ENCODE peak calls at places on chromosomes 7 and 10, in six cellular contexts. N, J, F, X, Z and H are unnamed samples.

GRCh38 chr7:23539494-23539907 is 7.7 kb upstream of the TRA2A start:
- DNase-seq in N (no peak), J (no peak), F (no peak), X (peak; percentile 61), Z (no peak), H (no peak)

GRCh38 chr7:36526720-36527548 is 137.3 kb downstream of the ANLN start:
- DNase-seq in N (peak; percentile 61), J (peak; percentile 51), F (peak; percentile 7), X (no peak), Z (no peak), H (peak; percentile 95)

GRCh38 chr7:86790383-86790782 is 146.7 kb downstream of the GRM3 start:
- DNase-seq in N (no peak), J (no peak), F (no peak), X (no peak), Z (no peak), H (no peak)

GRCh38 chr7:133704436-133704835 is 422.7 kb upstream of the LRGUK start:
- DNase-seq in N (no peak), J (no peak), F (no peak), X (no peak), Z (no peak), H (peak; percentile 37)

GRCh38 chr7:19560111-19560883 is 148.5 kb downstream of the POLR1F start:
- DNase-seq in N (peak; percentile 66), J (no peak), F (no peak), X (no peak), Z (no peak), H (peak; percentile 49)

GRCh38 chr7:80732635-80733034 is 94.2 kb downstream of the CD36 start:
- DNase-seq in N (no peak), J (no peak), F (no peak), X (peak; percentile 10), Z (no peak), H (no peak)

GRCh38 chr10:14403359-14403758 is 72.6 kb upstream of the FRMD4A start:
- DNase-seq in N (no peak), J (no peak), F (no peak), X (no peak), Z (no peak), H (no peak)

GRCh38 chr10:61634711-61635110 is 28.0 kb upstream of the CABCOCO1 start:
- DNase-seq in N (peak; percentile 30), J (no peak), F (no peak), X (no peak), Z (no peak), H (no peak)

GRCh38 chr10:133274751-133275682 is 1.7 kb downstream of the ADAM8 start:
- DNase-seq in N (no peak), J (peak; percentile 68), F (no peak), X (peak; percentile 77), Z (peak; percentile 52), H (peak; percentile 77)

GRCh38 chr10:34168429-34168828 is 646.7 kb downstream of the PARD3 start:
- DNase-seq in N (no peak), J (no peak), F (no peak), X (no peak), Z (no peak), H (peak; percentile 25)

GRCh38 chr7:91973632-91974031 is 33.0 kb downstream of the AKAP9 start:
- DNase-seq in N (no peak), J (no peak), F (no peak), X (no peak), Z (no peak), H (no peak)

GRCh38 chr7:66699998-66700397 is 40.5 kb upstream of the RABGEF1 start:
- DNase-seq in N (no peak), J (no peak), F (no peak), X (no peak), Z (no peak), H (no peak)

GRCh38 chr10:72689660-72690059 is 2.3 kb upstream of the MCU start:
- DNase-seq in N (no peak), J (no peak), F (no peak), X (no peak), Z (no peak), H (no peak)

GRCh38 chr7:151494569-151495284 is 25.0 kb downstream of the RHEB start:
- DNase-seq in N (no peak), J (peak; percentile 61), F (no peak), X (no peak), Z (no peak), H (no peak)

GRCh38 chr7:5637415-5637814 is 144.0 kb downstream of the RNF216 start:
- DNase-seq in N (no peak), J (no peak), F (no peak), X (no peak), Z (no peak), H (no peak)

GRCh38 chr7:141659501-141659900 is 42.5 kb downstream of the DENND11 start:
- DNase-seq in N (no peak), J (no peak), F (no peak), X (no peak), Z (no peak), H (no peak)

GRCh38 chr7:151824285-151824950 is 52.5 kb downstream of the PRKAG2 start:
- DNase-seq in N (no peak), J (no peak), F (no peak), X (no peak), Z (no peak), H (no peak)

GRCh38 chr10:28492093-28492492 is 40.8 kb upstream of the WAC start:
- DNase-seq in N (no peak), J (no peak), F (no peak), X (no peak), Z (no peak), H (no peak)

GRCh38 chr7:131945313-131945831 is 388.9 kb upstream of the PODXL start:
- DNase-seq in N (peak; percentile 29), J (no peak), F (no peak), X (peak; percentile 47), Z (peak; percentile 38), H (no peak)

GRCh38 chr10:12750526-12751201 is 250.8 kb downstream of the CCDC3 start:
- DNase-seq in N (peak; percentile 10), J (no peak), F (no peak), X (no peak), Z (no peak), H (peak; percentile 51)

GRCh38 chr10:34850558-34850957 is 35.5 kb upstream of the PARD3 start:
- DNase-seq in N (no peak), J (no peak), F (no peak), X (no peak), Z (no peak), H (no peak)

GRCh38 chr10:5531558-5532230 is 6.9 kb downstream of the CALML3 start:
- DNase-seq in N (no peak), J (no peak), F (no peak), X (no peak), Z (no peak), H (no peak)

GRCh38 chr7:155338632-155339320 is 41.1 kb downstream of the INSIG1 start:
- DNase-seq in N (no peak), J (no peak), F (no peak), X (no peak), Z (no peak), H (no peak)

DNA sequence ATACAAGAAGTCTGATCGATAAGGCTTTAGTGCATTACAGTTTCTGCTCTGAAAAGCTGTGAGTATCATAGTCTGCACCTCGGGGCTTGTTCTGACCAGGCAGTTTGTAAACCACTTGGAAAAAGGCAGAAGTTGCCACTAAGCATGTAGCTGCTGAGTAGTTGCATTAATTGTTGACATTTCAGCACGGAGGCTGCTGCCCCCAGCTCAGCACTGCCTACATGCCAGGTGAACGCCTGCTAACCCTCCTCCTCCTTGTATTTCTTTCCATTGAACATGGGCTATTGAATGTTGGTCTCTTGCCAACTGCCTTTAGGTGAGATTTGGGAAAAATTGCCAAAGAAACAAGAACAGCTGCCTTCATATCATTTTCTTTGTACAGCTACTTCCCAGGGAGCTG is 164.2 kb downstream of the RAPGEF5 start:
- DNase-seq in N (no peak), J (no peak), F (no peak), X (no peak), Z (no peak), H (no peak)
- H3K4me3 ChIP-seq in N (no peak overlapping the region), J (no peak overlapping the region), F (no peak overlapping the region), X (no peak overlapping the region), Z (no peak overlapping the region), H (no peak overlapping the region)

DNA sequence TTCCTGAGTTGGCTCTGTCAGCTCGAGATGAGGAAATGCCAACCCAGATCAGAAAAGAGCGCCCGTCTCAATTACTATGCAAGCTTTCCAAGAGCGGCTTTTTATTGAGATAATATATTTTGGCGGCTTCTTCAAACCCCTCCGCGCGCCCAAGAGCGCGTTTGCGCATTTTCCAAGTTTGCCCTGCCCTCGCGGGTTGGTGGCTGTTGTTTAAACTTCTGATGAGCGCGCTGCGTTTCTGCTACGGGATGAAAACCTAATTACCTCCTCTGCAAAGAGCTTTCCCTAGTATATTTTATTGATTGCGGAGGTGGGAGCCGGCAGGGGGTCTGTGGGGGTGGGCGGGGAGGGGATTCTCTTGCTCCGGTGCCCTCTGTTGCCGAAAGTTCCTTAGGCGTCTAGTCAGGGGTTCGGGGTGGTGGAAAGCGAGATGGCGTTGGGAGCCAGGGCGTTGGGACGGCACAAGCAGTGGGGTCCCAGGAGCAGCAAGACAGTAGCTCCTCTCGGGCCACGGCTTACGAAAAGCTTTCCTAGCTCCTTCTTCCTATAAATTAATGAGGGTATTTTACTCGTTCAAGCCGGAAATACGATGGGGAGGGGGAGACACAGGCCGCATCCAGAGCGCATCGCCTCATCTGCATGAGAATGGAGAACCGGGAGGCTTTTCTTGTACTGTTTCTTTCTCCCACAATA is 8.3 kb downstream of the NXPH1 start:
- DNase-seq in N (no peak), J (no peak), F (no peak), X (no peak), Z (no peak), H (no peak)
- H3K4me3 ChIP-seq in N (no peak overlapping the region), J (no peak overlapping the region), F (no peak overlapping the region), X (no peak overlapping the region), Z (no peak overlapping the region), H (no peak overlapping the region)

DNA sequence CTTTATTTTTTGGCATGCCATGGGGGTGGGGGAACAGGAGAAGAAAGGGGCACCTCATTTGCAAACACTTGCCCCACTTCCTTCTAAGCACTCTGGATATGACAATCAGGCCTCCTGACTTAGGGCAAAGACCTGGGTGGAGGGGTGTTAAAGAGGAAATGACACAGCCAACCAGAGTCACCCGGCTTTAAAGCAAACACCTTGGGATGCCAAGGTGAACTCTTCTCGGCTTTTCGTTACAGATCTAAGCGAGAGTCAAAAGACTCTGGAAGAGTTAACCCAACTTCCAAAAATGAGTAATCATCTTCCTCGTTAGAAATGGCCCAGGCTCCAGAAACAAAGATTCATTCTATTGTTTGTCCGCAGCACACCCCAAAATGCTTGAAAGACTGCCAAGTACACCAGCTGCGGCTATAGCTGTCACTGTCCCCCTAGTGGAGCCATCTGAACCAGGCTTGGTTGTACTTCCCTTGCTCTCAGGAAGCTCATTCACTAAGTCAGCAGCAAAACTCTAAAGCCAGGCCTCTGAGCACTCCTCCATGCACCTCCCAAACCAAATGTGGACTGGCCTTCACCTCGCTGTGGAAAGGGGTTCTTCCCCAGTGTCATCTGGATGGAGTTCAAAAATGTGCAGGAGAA is 24.8 kb downstream of the FAM53B start:
- DNase-seq in N (peak; percentile 90), J (peak; percentile 77), F (no peak), X (peak; percentile 81), Z (no peak), H (peak; percentile 82)
- H3K4me3 ChIP-seq in N (no peak overlapping the region), J (no peak overlapping the region), F (no peak overlapping the region), X (peak overlapping the region; percentile 33), Z (no peak overlapping the region), H (no peak overlapping the region)

DNA sequence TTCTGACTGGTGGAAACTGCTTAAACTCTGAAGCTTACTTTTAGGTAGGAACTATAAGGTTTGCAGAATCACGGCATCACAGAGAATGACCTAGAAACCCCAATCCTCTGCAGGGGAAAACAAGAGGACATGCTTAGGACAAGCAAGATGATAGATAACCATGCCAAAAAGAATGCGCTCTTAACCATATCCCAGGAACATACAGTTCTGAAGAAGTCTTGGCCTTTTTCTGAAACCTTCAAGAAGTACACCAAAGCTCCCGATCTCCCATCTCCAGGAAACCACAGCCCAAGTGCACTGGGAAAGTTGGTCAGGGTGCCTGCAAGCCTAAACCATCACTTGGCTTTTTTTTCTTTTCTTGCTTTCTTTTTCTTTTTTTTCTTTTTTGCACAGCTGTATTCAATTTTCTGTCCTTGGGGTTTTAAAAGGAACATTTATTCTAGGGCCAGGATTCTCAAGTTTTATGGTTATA is 12.2 kb upstream of the SVIL start:
- DNase-seq in N (peak; percentile 65), J (no peak), F (no peak), X (no peak), Z (no peak), H (no peak)
- H3K4me3 ChIP-seq in N (no peak overlapping the region), J (no peak overlapping the region), F (no peak overlapping the region), X (no peak overlapping the region), Z (no peak overlapping the region), H (no peak overlapping the region)